ENCODE peak calls at places on chromosomes 1 and 21, in five cellular contexts. One of them, this sample, is unnamed. For H3K4me1, the result is how much of the 10 kb centered on the place peaks cover.

GRCh38 chr1:51253691-51254090 is 17.6 kb downstream of the RNF11 start:
- DNase-seq in GM23248: peak
- DNase-seq in neural progenitor cell: no peak
- DNase-seq in mammary epithelial cell: no peak
- DNase-seq in K562: no peak
- DNase-seq in this sample: no peak

GRCh38 chr1:38337711-38338110 is 291.1 kb upstream of the POU3F1 start:
- DNase-seq in GM23248: no peak
- DNase-seq in neural progenitor cell: no peak
- DNase-seq in mammary epithelial cell: no peak
- DNase-seq in K562: no peak
- DNase-seq in this sample: no peak

GRCh38 chr1:93804412-93804811 is 74.6 kb downstream of the DNTTIP2 start:
- DNase-seq in mammary epithelial cell: peak
- DNase-seq in neural progenitor cell: no peak
- DNase-seq in K562: no peak
- DNase-seq in GM23248: peak
- DNase-seq in this sample: peak

GRCh38 chr1:226903819-226904710 is 33.6 kb downstream of the PSEN2 start:
- DNase-seq in mammary epithelial cell: no peak
- DNase-seq in GM23248: peak
- DNase-seq in K562: no peak
- DNase-seq in neural progenitor cell: no peak
- DNase-seq in this sample: peak

GRCh38 chr21:38766987-38767722 is 38.6 kb upstream of the ETS2 start:
- DNase-seq in K562: no peak
- DNase-seq in mammary epithelial cell: peak
- DNase-seq in neural progenitor cell: no peak
- DNase-seq in GM23248: no peak
- DNase-seq in this sample: no peak

GRCh38 chr1:210747890-210748289 is 386.1 kb downstream of the KCNH1 start:
- DNase-seq in neural progenitor cell: no peak
- DNase-seq in mammary epithelial cell: no peak
- DNase-seq in K562: no peak
- DNase-seq in GM23248: no peak
- DNase-seq in this sample: no peak

GRCh38 chr1:209808059-209808494 is 2.1 kb upstream of the IRF6 start:
- DNase-seq in neural progenitor cell: no peak
- DNase-seq in K562: peak
- DNase-seq in mammary epithelial cell: peak
- DNase-seq in GM23248: peak
- DNase-seq in this sample: peak

GRCh38 chr1:226629896-226630550 is 81.5 kb downstream of the STUM start:
- DNase-seq in GM23248: no peak
- DNase-seq in neural progenitor cell: no peak
- DNase-seq in mammary epithelial cell: no peak
- DNase-seq in K562: no peak
- DNase-seq in this sample: no peak

GRCh38 chr1:206501881-206502280 is 5.5 kb upstream of the RASSF5 start:
- DNase-seq in K562: no peak
- DNase-seq in GM23248: no peak
- DNase-seq in mammary epithelial cell: no peak
- DNase-seq in neural progenitor cell: no peak
- DNase-seq in this sample: no peak

GRCh38 chr1:240044620-240045019 is 47.1 kb upstream of the FMN2 start:
- DNase-seq in mammary epithelial cell: no peak
- DNase-seq in neural progenitor cell: no peak
- DNase-seq in GM23248: peak
- DNase-seq in K562: no peak
- DNase-seq in this sample: no peak

GRCh38 chr1:110554871-110555801 is 36.2 kb upstream of the KCNA10 start:
- DNase-seq in neural progenitor cell: peak
- DNase-seq in K562: peak
- DNase-seq in GM23248: peak
- DNase-seq in mammary epithelial cell: no peak
- DNase-seq in this sample: peak

GRCh38 chr1:60090662-60091061 is 17.1 kb upstream of the C1orf87 start:
- DNase-seq in mammary epithelial cell: no peak
- DNase-seq in GM23248: no peak
- DNase-seq in K562: no peak
- DNase-seq in neural progenitor cell: no peak
- DNase-seq in this sample: no peak

GRCh38 chr1:34237416-34237815 is 60.7 kb downstream of the C1orf94 start:
- DNase-seq in K562: no peak
- DNase-seq in neural progenitor cell: no peak
- DNase-seq in GM23248: no peak
- DNase-seq in mammary epithelial cell: no peak
- DNase-seq in this sample: no peak

GRCh38 chr21:43881283-43881682 is 16.3 kb downstream of the AGPAT3 start:
- DNase-seq in mammary epithelial cell: no peak
- DNase-seq in K562: no peak
- DNase-seq in neural progenitor cell: no peak
- DNase-seq in GM23248: no peak
- DNase-seq in this sample: no peak

GRCh38 chr21:43881918-43882317 is 16.9 kb downstream of the AGPAT3 start:
- DNase-seq in GM23248: no peak
- DNase-seq in neural progenitor cell: no peak
- DNase-seq in mammary epithelial cell: no peak
- DNase-seq in K562: no peak
- DNase-seq in this sample: no peak

GRCh38 chr21:43884012-43884860 is 19.2 kb downstream of the AGPAT3 start:
- DNase-seq in mammary epithelial cell: peak
- DNase-seq in neural progenitor cell: peak
- DNase-seq in GM23248: no peak
- DNase-seq in K562: peak
- DNase-seq in this sample: peak

GRCh38 chr21:43884861-43885370 is 19.9 kb downstream of the AGPAT3 start:
- DNase-seq in neural progenitor cell: no peak
- DNase-seq in K562: no peak
- DNase-seq in GM23248: no peak
- DNase-seq in mammary epithelial cell: no peak
- DNase-seq in this sample: no peak

GRCh38 chr21:43882952-43883492 is 18.0 kb downstream of the AGPAT3 start:
- DNase-seq in K562: no peak
- DNase-seq in GM23248: no peak
- DNase-seq in mammary epithelial cell: no peak
- DNase-seq in neural progenitor cell: no peak
- DNase-seq in this sample: no peak
- H3K4me1 ChIP-seq in K562: under half
- H3K4me1 ChIP-seq in GM23248: under half
- H3K4me1 ChIP-seq in mammary epithelial cell: under half
- H3K4me1 ChIP-seq in neural progenitor cell: under half
- H3K4me1 ChIP-seq in this sample: under half

GRCh38 chr1:152001631-152002584 is 8.2 kb upstream of the S100A10 start:
- DNase-seq in GM23248: peak
- DNase-seq in neural progenitor cell: peak
- DNase-seq in K562: peak
- DNase-seq in mammary epithelial cell: peak
- DNase-seq in this sample: peak
- H3K27ac ChIP-seq in GM23248: peak
- H3K27ac ChIP-seq in neural progenitor cell: no peak
- H3K27ac ChIP-seq in K562: no peak
- H3K27ac ChIP-seq in mammary epithelial cell: peak
- H3K27ac ChIP-seq in this sample: no peak

GRCh38 chr1:5802606-5803005 is 189.6 kb downstream of the NPHP4 start:
- DNase-seq in GM23248: no peak
- DNase-seq in K562: no peak
- DNase-seq in neural progenitor cell: no peak
- DNase-seq in mammary epithelial cell: no peak
- DNase-seq in this sample: no peak
- TF ChIP-seq EZH2 in GM23248: no peak
- TF ChIP-seq EZH2 in K562: no peak
- TF ChIP-seq EZH2 in neural progenitor cell: no peak
- TF ChIP-seq EZH2 in mammary epithelial cell: no peak
- TF ChIP-seq EZH2 in this sample: no peak

DNA sequence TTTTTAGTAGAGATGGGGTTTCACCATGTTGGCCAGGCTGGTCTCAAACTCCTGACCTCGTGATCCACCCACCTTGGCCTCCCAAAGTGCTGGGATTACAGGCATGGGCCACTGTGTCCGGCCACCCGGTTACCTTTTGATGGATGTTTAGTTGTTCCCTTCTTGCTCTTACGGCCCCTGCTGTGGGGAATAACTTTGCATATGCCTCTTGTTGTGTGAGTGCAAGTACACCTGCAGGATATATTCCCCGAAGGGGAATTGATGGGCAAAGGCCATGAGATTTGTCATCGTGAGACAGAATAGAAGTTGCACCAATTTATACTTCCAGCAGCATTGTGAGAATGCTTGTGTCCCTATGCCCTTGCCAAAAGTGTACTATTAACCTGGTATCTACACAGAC is 8.0 kb downstream of the IL6R start:
- DNase-seq in K562: no peak
- DNase-seq in neural progenitor cell: no peak
- DNase-seq in GM23248: no peak
- DNase-seq in mammary epithelial cell: no peak
- DNase-seq in this sample: no peak
- H3K4me1 ChIP-seq in K562: under half
- H3K4me1 ChIP-seq in neural progenitor cell: under half
- H3K4me1 ChIP-seq in GM23248: under half
- H3K4me1 ChIP-seq in mammary epithelial cell: under half
- H3K4me1 ChIP-seq in this sample: under half

GRCh38 chr1:2235300-2235998 is 7.3 kb downstream of the SKI start:
- DNase-seq in K562: no peak
- DNase-seq in GM23248: no peak
- DNase-seq in mammary epithelial cell: no peak
- DNase-seq in neural progenitor cell: no peak
- DNase-seq in this sample: no peak
- H3K27ac ChIP-seq in K562: no peak
- H3K27ac ChIP-seq in GM23248: peak
- H3K27ac ChIP-seq in mammary epithelial cell: no peak
- H3K27ac ChIP-seq in neural progenitor cell: no peak
- H3K27ac ChIP-seq in this sample: peak

DNA sequence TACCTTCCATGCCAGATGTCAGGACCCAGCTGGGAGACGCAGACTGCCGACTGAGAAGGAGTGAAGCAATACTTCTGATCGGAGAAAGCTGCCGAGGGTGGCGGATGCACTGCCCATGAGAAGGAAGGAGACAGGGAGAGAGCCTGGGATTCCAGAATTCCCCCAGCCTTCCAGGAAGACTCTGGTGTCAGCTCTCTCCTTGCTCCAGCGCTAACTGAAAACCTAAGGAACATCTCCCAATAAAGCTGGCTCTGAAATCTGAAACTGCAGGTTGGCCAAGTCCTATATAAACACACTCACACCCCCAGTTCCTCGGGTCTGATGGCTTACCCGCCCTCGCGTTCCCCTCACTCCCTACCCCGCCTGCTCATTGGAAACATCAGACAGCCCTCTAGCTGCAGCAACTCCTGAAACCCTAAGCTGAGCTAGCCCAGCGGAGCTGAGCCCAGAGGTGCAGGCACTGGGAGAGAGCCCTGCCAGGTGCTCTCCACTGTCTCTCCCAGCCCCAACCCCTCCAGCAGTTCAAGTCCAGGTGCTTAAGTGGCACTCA is 52.3 kb downstream of the PLEKHA6 start:
- DNase-seq in K562: no peak
- DNase-seq in neural progenitor cell: peak
- DNase-seq in GM23248: peak
- DNase-seq in mammary epithelial cell: no peak
- DNase-seq in this sample: no peak
- TF ChIP-seq EZH2 in K562: no peak
- TF ChIP-seq EZH2 in neural progenitor cell: no peak
- TF ChIP-seq EZH2 in GM23248: no peak
- TF ChIP-seq EZH2 in mammary epithelial cell: no peak
- TF ChIP-seq EZH2 in this sample: no peak

DNA sequence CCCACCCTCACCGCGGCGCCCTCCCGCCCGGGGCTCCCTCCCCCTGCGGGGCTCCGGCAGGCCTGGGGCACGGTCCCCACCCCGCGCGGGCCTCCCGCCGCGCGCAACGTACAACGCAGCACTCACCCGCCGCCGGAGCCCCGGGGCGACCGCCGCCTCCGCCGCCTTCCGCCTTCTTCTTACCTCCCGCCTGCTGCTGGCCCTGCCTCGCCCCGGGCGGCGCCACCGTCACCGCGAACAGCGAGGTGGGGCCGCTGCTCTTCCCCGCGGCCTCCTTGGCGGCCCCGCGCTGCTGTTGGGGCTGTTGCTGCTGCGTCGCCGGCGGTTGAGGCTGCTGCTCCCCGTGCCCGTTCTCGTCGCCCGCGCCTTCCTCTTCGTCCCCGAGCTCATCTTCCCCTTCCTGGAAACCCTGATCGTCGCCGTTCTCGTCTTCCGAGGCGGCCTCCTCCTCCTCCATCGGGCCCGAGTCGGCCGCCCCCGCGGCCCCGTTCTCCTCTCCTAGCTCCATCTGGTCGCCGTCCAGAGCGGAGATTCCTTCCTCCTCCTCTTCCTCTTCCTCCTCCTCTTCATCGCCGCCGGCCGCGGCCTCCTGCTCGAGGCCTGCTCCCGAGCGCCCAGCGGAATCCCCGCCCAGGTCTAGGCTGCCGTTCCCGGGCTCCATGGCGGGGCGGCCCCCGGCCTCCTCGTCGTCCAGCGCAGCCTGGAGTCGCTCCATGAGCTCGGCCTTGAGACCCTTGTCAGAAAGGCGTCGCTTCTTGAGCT is 671 bp downstream of the HNRNPU start:
- DNase-seq in GM23248: no peak
- DNase-seq in K562: no peak
- DNase-seq in mammary epithelial cell: no peak
- DNase-seq in neural progenitor cell: no peak
- DNase-seq in this sample: no peak
- H3K4me1 ChIP-seq in GM23248: under half
- H3K4me1 ChIP-seq in K562: under half
- H3K4me1 ChIP-seq in mammary epithelial cell: under half
- H3K4me1 ChIP-seq in neural progenitor cell: under half
- H3K4me1 ChIP-seq in this sample: under half

DNA sequence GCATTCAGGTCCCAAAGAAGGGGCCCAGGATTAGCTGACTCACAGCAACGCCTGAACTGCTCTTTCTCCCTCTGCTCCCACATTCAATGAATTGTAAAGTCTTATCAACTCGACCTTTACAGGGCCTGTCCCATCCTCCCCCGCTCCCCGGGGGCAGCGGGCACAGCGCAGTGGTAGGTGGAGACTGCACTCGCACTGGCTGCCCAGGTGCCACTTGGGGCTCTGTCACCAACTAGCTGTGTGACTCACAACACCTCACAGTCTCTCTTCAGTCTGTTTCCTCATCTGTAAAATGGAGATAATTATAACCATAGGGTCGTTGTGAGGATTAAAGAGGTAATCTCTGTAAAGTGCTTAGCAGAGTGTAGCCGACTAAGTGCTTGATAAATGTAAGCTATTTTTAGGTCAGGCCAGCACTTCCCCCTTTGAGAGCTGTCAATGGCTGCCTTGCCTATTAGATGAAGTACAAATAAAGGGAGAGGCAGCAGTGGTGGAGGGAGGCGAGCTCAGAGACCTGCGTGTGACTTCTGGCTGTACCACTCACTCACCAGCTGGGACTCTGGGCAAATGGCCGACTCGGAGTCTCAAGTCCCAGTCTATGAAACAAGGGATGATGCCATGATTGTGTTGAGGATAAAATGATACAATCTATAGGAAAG is 681 bp upstream of the MYBPHL start:
- DNase-seq in GM23248: no peak
- DNase-seq in K562: peak
- DNase-seq in mammary epithelial cell: no peak
- DNase-seq in neural progenitor cell: peak
- DNase-seq in this sample: peak
- H3K27ac ChIP-seq in GM23248: no peak
- H3K27ac ChIP-seq in K562: peak
- H3K27ac ChIP-seq in mammary epithelial cell: no peak
- H3K27ac ChIP-seq in neural progenitor cell: peak
- H3K27ac ChIP-seq in this sample: no peak

This sample was measured in A673.